ENCODE peak calls at places on chromosome 10, in eight cellular contexts. One of them, this sample, is unnamed.

GRCh38 chr10:22229756-22230330 is 12.0 kb upstream of the EBLN1 start:
- DNase-seq in NCI-H345: peak; percentile 3
- DNase-seq in astrocyte of the spinal cord: peak; percentile 24
- DNase-seq in stimulated activated CD4-positive, alpha-beta T cell treated with anti-CD3 and anti-CD28 coated beads, Interleukin-1b, Interleukin-23, amount 100 ng/mL, for 24 hours: no peak
- DNase-seq in heart left ventricle: no peak
- DNase-seq in right cardiac atrium: no peak
- DNase-seq in fibroblast of mammary gland: no peak
- DNase-seq in HTR-8/SVneo: no peak
- DNase-seq in this sample: no peak

GRCh38 chr10:61503051-61503450 is 49.9 kb upstream of the TMEM26 start:
- DNase-seq in right cardiac atrium: no peak
- DNase-seq in fibroblast of mammary gland: peak; percentile 67
- DNase-seq in stimulated activated CD4-positive, alpha-beta T cell treated with anti-CD3 and anti-CD28 coated beads, Interleukin-1b, Interleukin-23, amount 100 ng/mL, for 24 hours: no peak
- DNase-seq in NCI-H345: no peak
- DNase-seq in astrocyte of the spinal cord: no peak
- DNase-seq in HTR-8/SVneo: no peak
- DNase-seq in heart left ventricle: no peak
- DNase-seq in this sample: no peak

GRCh38 chr10:27558612-27559020 is 54.5 kb downstream of the RAB18 start:
- DNase-seq in heart left ventricle: peak; percentile 57
- DNase-seq in astrocyte of the spinal cord: peak; percentile 55
- DNase-seq in fibroblast of mammary gland: peak; percentile 76
- DNase-seq in right cardiac atrium: no peak
- DNase-seq in stimulated activated CD4-positive, alpha-beta T cell treated with anti-CD3 and anti-CD28 coated beads, Interleukin-1b, Interleukin-23, amount 100 ng/mL, for 24 hours: no peak
- DNase-seq in HTR-8/SVneo: peak; percentile 61
- DNase-seq in NCI-H345: peak; percentile 31
- DNase-seq in this sample: no peak

GRCh38 chr10:3549118-3549517 is 235.9 kb downstream of the KLF6 start:
- DNase-seq in right cardiac atrium: no peak
- DNase-seq in HTR-8/SVneo: no peak
- DNase-seq in stimulated activated CD4-positive, alpha-beta T cell treated with anti-CD3 and anti-CD28 coated beads, Interleukin-1b, Interleukin-23, amount 100 ng/mL, for 24 hours: no peak
- DNase-seq in NCI-H345: no peak
- DNase-seq in fibroblast of mammary gland: no peak
- DNase-seq in astrocyte of the spinal cord: no peak
- DNase-seq in heart left ventricle: no peak
- DNase-seq in this sample: no peak

GRCh38 chr10:46255696-46256355 is 31.0 kb upstream of the ANTXRL start:
- DNase-seq in HTR-8/SVneo: peak; percentile 77
- DNase-seq in heart left ventricle: peak; percentile 83
- DNase-seq in stimulated activated CD4-positive, alpha-beta T cell treated with anti-CD3 and anti-CD28 coated beads, Interleukin-1b, Interleukin-23, amount 100 ng/mL, for 24 hours: peak; percentile 39
- DNase-seq in fibroblast of mammary gland: peak; percentile 2
- DNase-seq in right cardiac atrium: peak; percentile 92
- DNase-seq in astrocyte of the spinal cord: no peak
- DNase-seq in NCI-H345: no peak
- DNase-seq in this sample: peak; percentile 15

GRCh38 chr10:89591796-89592271 is 53.2 kb downstream of the PANK1 start:
- DNase-seq in stimulated activated CD4-positive, alpha-beta T cell treated with anti-CD3 and anti-CD28 coated beads, Interleukin-1b, Interleukin-23, amount 100 ng/mL, for 24 hours: no peak
- DNase-seq in NCI-H345: no peak
- DNase-seq in fibroblast of mammary gland: peak; percentile 47
- DNase-seq in astrocyte of the spinal cord: peak; percentile 28
- DNase-seq in right cardiac atrium: no peak
- DNase-seq in HTR-8/SVneo: no peak
- DNase-seq in heart left ventricle: peak; percentile 77
- DNase-seq in this sample: no peak

GRCh38 chr10:17504547-17505245 is 50.3 kb upstream of the ST8SIA6 start:
- DNase-seq in fibroblast of mammary gland: peak; percentile 63
- DNase-seq in HTR-8/SVneo: no peak
- DNase-seq in stimulated activated CD4-positive, alpha-beta T cell treated with anti-CD3 and anti-CD28 coated beads, Interleukin-1b, Interleukin-23, amount 100 ng/mL, for 24 hours: no peak
- DNase-seq in right cardiac atrium: no peak
- DNase-seq in astrocyte of the spinal cord: peak; percentile 70
- DNase-seq in NCI-H345: no peak
- DNase-seq in heart left ventricle: no peak
- DNase-seq in this sample: no peak

GRCh38 chr10:12403119-12403518 is 53.8 kb downstream of the CAMK1D start:
- DNase-seq in right cardiac atrium: no peak
- DNase-seq in astrocyte of the spinal cord: no peak
- DNase-seq in NCI-H345: no peak
- DNase-seq in heart left ventricle: no peak
- DNase-seq in HTR-8/SVneo: no peak
- DNase-seq in fibroblast of mammary gland: no peak
- DNase-seq in stimulated activated CD4-positive, alpha-beta T cell treated with anti-CD3 and anti-CD28 coated beads, Interleukin-1b, Interleukin-23, amount 100 ng/mL, for 24 hours: no peak
- DNase-seq in this sample: no peak

GRCh38 chr10:93062499-93063216 is 2.1 kb downstream of the CYP26C1 start:
- DNase-seq in HTR-8/SVneo: no peak
- DNase-seq in astrocyte of the spinal cord: no peak
- DNase-seq in NCI-H345: peak; percentile 12
- DNase-seq in right cardiac atrium: no peak
- DNase-seq in heart left ventricle: no peak
- DNase-seq in fibroblast of mammary gland: peak; percentile 30
- DNase-seq in stimulated activated CD4-positive, alpha-beta T cell treated with anti-CD3 and anti-CD28 coated beads, Interleukin-1b, Interleukin-23, amount 100 ng/mL, for 24 hours: no peak
- DNase-seq in this sample: no peak

GRCh38 chr10:14560794-14561765 is 213.6 kb downstream of the FAM107B start:
- DNase-seq in fibroblast of mammary gland: no peak
- DNase-seq in right cardiac atrium: no peak
- DNase-seq in NCI-H345: no peak
- DNase-seq in HTR-8/SVneo: no peak
- DNase-seq in astrocyte of the spinal cord: no peak
- DNase-seq in heart left ventricle: no peak
- DNase-seq in stimulated activated CD4-positive, alpha-beta T cell treated with anti-CD3 and anti-CD28 coated beads, Interleukin-1b, Interleukin-23, amount 100 ng/mL, for 24 hours: no peak
- DNase-seq in this sample: peak; percentile 52

GRCh38 chr10:108249940-108250339 is 1085.4 kb upstream of the SORCS1 start:
- DNase-seq in right cardiac atrium: no peak
- DNase-seq in fibroblast of mammary gland: no peak
- DNase-seq in heart left ventricle: no peak
- DNase-seq in NCI-H345: no peak
- DNase-seq in HTR-8/SVneo: no peak
- DNase-seq in stimulated activated CD4-positive, alpha-beta T cell treated with anti-CD3 and anti-CD28 coated beads, Interleukin-1b, Interleukin-23, amount 100 ng/mL, for 24 hours: no peak
- DNase-seq in astrocyte of the spinal cord: no peak
- DNase-seq in this sample: no peak

GRCh38 chr10:48506147-48506917 is 98.5 kb downstream of the ARHGAP22 start:
- DNase-seq in fibroblast of mammary gland: peak; percentile 33
- DNase-seq in stimulated activated CD4-positive, alpha-beta T cell treated with anti-CD3 and anti-CD28 coated beads, Interleukin-1b, Interleukin-23, amount 100 ng/mL, for 24 hours: no peak
- DNase-seq in astrocyte of the spinal cord: peak; percentile 30
- DNase-seq in NCI-H345: peak; percentile 3
- DNase-seq in heart left ventricle: no peak
- DNase-seq in right cardiac atrium: no peak
- DNase-seq in HTR-8/SVneo: peak; percentile 22
- DNase-seq in this sample: no peak